ENCODE peak calls at places on chromosome 6, in five cellular contexts. A is CD4-positive, alpha-beta T cell; V is fibroblast of the aortic adventitia; N is epithelial cell of esophagus; E is A549. B is an unnamed sample.

GRCh38 chr6:113495521-113495920 is 361.6 kb upstream of the MARCKS start:
- DNase-seq in A (no peak), V (peak), N (peak), E (no peak), B (no peak)

GRCh38 chr6:34301408-34301807 is 52.6 kb upstream of the SMIM29 start:
- DNase-seq in A (no peak), V (peak), N (no peak), E (no peak), B (no peak)

GRCh38 chr6:130473886-130474285 is 108.1 kb downstream of the TMEM200A start:
- DNase-seq in A (no peak), V (peak), N (peak), E (no peak), B (no peak)

GRCh38 chr6:111576302-111576701 is 29.4 kb downstream of the TRAF3IP2 start:
- DNase-seq in A (no peak), V (no peak), N (no peak), E (no peak), B (no peak)

GRCh38 chr6:53770690-53771320 is 24.0 kb upstream of the LRRC1 start:
- DNase-seq in A (no peak), V (peak), N (peak), E (no peak), B (no peak)

GRCh38 chr6:57068066-57068465 is 21.6 kb downstream of the KIAA1586 start:
- DNase-seq in A (no peak), V (peak), N (no peak), E (no peak), B (no peak)

GRCh38 chr6:154537942-154538341 is 27.5 kb upstream of the CNKSR3 start:
- DNase-seq in A (no peak), V (no peak), N (no peak), E (no peak), B (no peak)

GRCh38 chr6:37618916-37619605 is 78.6 kb downstream of the MDGA1 start:
- DNase-seq in A (no peak), V (no peak), N (no peak), E (no peak), B (no peak)

GRCh38 chr6:32177182-32177787 is 920 bp upstream of the RNF5 start:
- DNase-seq in A (no peak), V (no peak), N (no peak), E (no peak), B (no peak)

GRCh38 chr6:144284753-144285547 is at the start of gene UTRN:
- DNase-seq in A (peak), V (peak), N (peak), E (peak), B (peak)

GRCh38 chr6:45637611-45638257 is 260.0 kb upstream of the SUPT3H start:
- DNase-seq in A (no peak), V (no peak), N (no peak), E (no peak), B (no peak)

GRCh38 chr6:129677634-129678325 is 32.2 kb downstream of the ARHGAP18 start:
- DNase-seq in A (no peak), V (no peak), N (no peak), E (no peak), B (no peak)

GRCh38 chr6:128516514-128516898 is 3.9 kb downstream of the PTPRK start:
- DNase-seq in A (no peak), V (no peak), N (peak), E (no peak), B (no peak)

GRCh38 chr6:79946242-79946641 is 1.1 kb downstream of the ELOVL4 start:
- DNase-seq in A (no peak), V (peak), N (peak), E (peak), B (no peak)

GRCh38 chr6:159899994-159900745 is 9.4 kb downstream of the MAS1 start:
- DNase-seq in A (no peak), V (peak), N (peak), E (peak), B (no peak)

GRCh38 chr6:104014560-104014959 is 845.2 kb downstream of the HACE1 start:
- DNase-seq in A (no peak), V (no peak), N (no peak), E (no peak), B (no peak)

GRCh38 chr6:157229219-157229607 is 94.1 kb downstream of the TMEM242 start:
- DNase-seq in A (no peak), V (no peak), N (no peak), E (no peak), B (no peak)

GRCh38 chr6:105363100-105363754 is 39.7 kb downstream of the PREP start:
- DNase-seq in A (no peak), V (peak), N (peak), E (no peak), B (no peak)

GRCh38 chr6:130825772-130826441 is 1.3 kb upstream of the SMLR1 start:
- DNase-seq in A (no peak), V (no peak), N (no peak), E (no peak), B (no peak)

GRCh38 chr6:109139109-109139508 is 43.8 kb downstream of the CEP57L1 start:
- DNase-seq in A (no peak), V (peak), N (peak), E (no peak), B (no peak)

GRCh38 chr6:154218336-154218735 is 138.3 kb downstream of the IPCEF1 start:
- DNase-seq in A (no peak), V (no peak), N (no peak), E (no peak), B (no peak)

GRCh38 chr6:45830441-45831139 is 185.1 kb downstream of the CLIC5 start:
- DNase-seq in A (no peak), V (no peak), N (peak), E (no peak), B (no peak)

GRCh38 chr6:22008248-22008836 is 288.5 kb downstream of the PRL start:
- DNase-seq in A (no peak), V (no peak), N (peak), E (no peak), B (no peak)

GRCh38 chr6:153170511-153170910 is 39.4 kb upstream of the RGS17 start:
- DNase-seq in A (no peak), V (peak), N (peak), E (peak), B (no peak)

GRCh38 chr6:166619912-166620311 is 7.1 kb downstream of the RPS6KA2 start:
- DNase-seq in A (no peak), V (peak), N (peak), E (no peak), B (no peak)

GRCh38 chr6:16622193-16622592 is 139.1 kb downstream of the ATXN1 start:
- DNase-seq in A (no peak), V (no peak), N (no peak), E (no peak), B (no peak)

GRCh38 chr6:109050012-109050411 is 44.6 kb downstream of the SESN1 start:
- DNase-seq in A (no peak), V (no peak), N (peak), E (no peak), B (no peak)

GRCh38 chr6:95846652-95847051 is 169.1 kb upstream of the FUT9 start:
- DNase-seq in A (no peak), V (no peak), N (no peak), E (no peak), B (no peak)

GRCh38 chr6:82957171-82957894 is 108.3 kb downstream of the UBE3D start:
- DNase-seq in A (no peak), V (no peak), N (no peak), E (no peak), B (no peak)

GRCh38 chr6:16591681-16592549 is 169.3 kb downstream of the ATXN1 start:
- DNase-seq in A (no peak), V (no peak), N (no peak), E (no peak), B (no peak)

GRCh38 chr6:169165561-169166300 is 87.9 kb downstream of the THBS2 start:
- DNase-seq in A (no peak), V (peak), N (no peak), E (no peak), B (no peak)

GRCh38 chr6:54327631-54328030 is 19.4 kb downstream of the TINAG start:
- DNase-seq in A (no peak), V (peak), N (no peak), E (no peak), B (no peak)

GRCh38 chr6:5214570-5215052 is 46.1 kb downstream of the LYRM4 start:
- DNase-seq in A (no peak), V (peak), N (peak), E (no peak), B (peak)

GRCh38 chr6:158818008-158818579 is 1.1 kb downstream of the EZR start:
- DNase-seq in A (peak), V (peak), N (peak), E (peak), B (peak)

GRCh38 chr6:44935693-44936300 is 392.3 kb upstream of the RUNX2 start:
- DNase-seq in A (no peak), V (no peak), N (no peak), E (no peak), B (no peak)

GRCh38 chr6:169702640-169703246 is 817 bp downstream of the C6orf120 start:
- DNase-seq in A (peak), V (no peak), N (peak), E (no peak), B (no peak)

GRCh38 chr6:42344756-42345155 is 107.0 kb downstream of the TRERF1 start:
- DNase-seq in A (no peak), V (no peak), N (no peak), E (no peak), B (no peak)

GRCh38 chr6:37127961-37128862 is 41.7 kb upstream of the PIM1 start:
- DNase-seq in A (no peak), V (peak), N (peak), E (no peak), B (no peak)

DNA sequence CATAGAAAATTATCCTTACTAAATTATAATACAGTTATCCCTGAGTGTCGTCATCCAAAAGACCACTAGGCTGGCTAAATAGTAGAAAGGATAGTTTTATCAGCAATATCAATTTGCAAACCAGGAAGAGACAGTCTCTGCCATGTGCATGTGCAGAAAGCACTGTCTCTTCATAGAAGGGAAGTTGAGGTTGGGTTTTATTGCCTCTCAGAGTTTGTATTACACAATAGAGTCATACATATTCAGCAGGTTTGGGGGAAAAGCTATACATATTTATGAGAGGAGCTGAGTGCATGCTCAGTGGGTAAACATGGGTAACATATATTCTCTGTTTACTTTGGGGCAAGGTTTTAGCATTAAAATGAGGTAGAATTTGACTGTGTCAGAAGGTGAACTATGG is 14.8 kb downstream of the TMEM170B start:
- DNase-seq in A (no peak), V (no peak), N (no peak), E (no peak), B (no peak)
- TF ChIP-seq CTCF in A (no peak), V (no peak), N (no peak), E (no peak), B (no peak)

GRCh38 chr6:147234685-147235084 is 30.5 kb downstream of the STXBP5 start:
- DNase-seq in A (no peak), V (no peak), N (no peak), E (no peak), B (no peak)
- TF ChIP-seq CTCF in A (no peak), V (no peak), N (no peak), E (no peak), B (no peak)

GRCh38 chr6:26345832-26346231 is 19.2 kb upstream of the BTN3A2 start:
- DNase-seq in A (no peak), V (no peak), N (no peak), E (no peak), B (no peak)
- TF ChIP-seq CTCF in A (no peak), V (no peak), N (no peak), E (no peak), B (no peak)

GRCh38 chr6:13827038-13827437 is 12.7 kb upstream of the MCUR1 start:
- DNase-seq in A (no peak), V (no peak), N (no peak), E (no peak), B (no peak)
- TF ChIP-seq CTCF in A (no peak), V (no peak), N (no peak), E (no peak), B (no peak)

GRCh38 chr6:25278914-25279747 is at the start of gene CARMIL1:
- DNase-seq in A (peak), V (peak), N (peak), E (peak), B (peak)
- TF ChIP-seq CTCF in A (peak), V (peak), N (peak), E (peak), B (peak)

GRCh38 chr6:126633362-126633761 is 293.4 kb downstream of the CENPW start:
- DNase-seq in A (no peak), V (peak), N (no peak), E (no peak), B (no peak)

GRCh38 chr6:126625019-126625418 is 285.1 kb downstream of the CENPW start:
- DNase-seq in A (no peak), V (peak), N (peak), E (no peak), B (no peak)

GRCh38 chr6:126632271-126632670 is 292.4 kb downstream of the CENPW start:
- DNase-seq in A (no peak), V (no peak), N (no peak), E (no peak), B (no peak)

GRCh38 chr6:126631343-126631742 is 291.4 kb downstream of the CENPW start:
- DNase-seq in A (no peak), V (peak), N (no peak), E (no peak), B (no peak)

GRCh38 chr6:126628125-126628524 is 288.2 kb downstream of the CENPW start:
- DNase-seq in A (no peak), V (no peak), N (no peak), E (no peak), B (no peak)
- TF ChIP-seq CTCF in A (no peak), V (no peak), N (no peak), E (no peak), B (no peak)

GRCh38 chr6:48476257-48476656 is 365.3 kb upstream of the PTCHD4 start:
- DNase-seq in A (no peak), V (peak), N (peak), E (no peak), B (no peak)
- TF ChIP-seq CTCF in A (no peak), V (peak), N (peak), E (peak), B (no peak)

DNA sequence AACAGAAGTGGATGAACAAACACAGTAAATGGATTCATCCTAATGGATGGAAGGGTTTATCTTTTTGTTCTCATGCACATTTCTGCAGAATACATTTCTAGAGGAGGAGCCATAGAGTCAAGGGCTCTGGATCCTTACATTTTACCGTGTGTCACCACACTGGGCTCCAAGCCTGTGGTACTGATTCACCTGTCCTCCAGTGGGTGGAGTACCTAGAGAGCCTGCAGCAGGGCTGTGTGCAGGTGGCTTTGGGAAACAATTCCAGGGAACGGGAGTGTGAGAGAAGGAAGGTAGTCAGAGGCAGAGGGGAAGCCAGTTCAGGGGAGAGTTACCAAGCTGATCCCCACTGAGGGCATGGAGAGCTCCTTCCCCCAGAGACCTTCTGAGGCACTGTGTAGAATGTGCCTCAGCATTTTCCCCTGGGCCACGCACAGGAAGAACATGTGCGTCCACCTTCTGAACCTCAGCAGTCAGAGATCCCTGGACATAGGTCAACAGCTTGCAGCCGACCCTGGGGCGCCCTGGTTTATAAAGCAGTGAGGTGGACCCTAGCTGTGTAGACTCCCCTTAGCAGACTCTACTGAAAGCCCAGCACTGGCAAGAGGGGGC is 85.3 kb upstream of the SLC22A23 start:
- DNase-seq in A (no peak), V (no peak), N (peak), E (no peak), B (no peak)
- TF ChIP-seq CTCF in A (no peak), V (no peak), N (no peak), E (no peak), B (no peak)

GRCh38 chr6:165441176-165441575 is 131.8 kb upstream of the C6orf118 start:
- DNase-seq in A (no peak), V (no peak), N (no peak), E (no peak), B (no peak)

GRCh38 chr6:165443462-165443861 is 134.1 kb upstream of the C6orf118 start:
- DNase-seq in A (no peak), V (no peak), N (no peak), E (no peak), B (no peak)

GRCh38 chr6:165439928-165440554 is 130.6 kb upstream of the C6orf118 start:
- DNase-seq in A (no peak), V (peak), N (peak), E (peak), B (no peak)
- TF ChIP-seq CTCF in A (peak), V (peak), N (peak), E (peak), B (peak)

GRCh38 chr6:141199074-141199473 is 933.7 kb upstream of the GJE1 start:
- DNase-seq in A (no peak), V (no peak), N (no peak), E (no peak), B (no peak)

DNA sequence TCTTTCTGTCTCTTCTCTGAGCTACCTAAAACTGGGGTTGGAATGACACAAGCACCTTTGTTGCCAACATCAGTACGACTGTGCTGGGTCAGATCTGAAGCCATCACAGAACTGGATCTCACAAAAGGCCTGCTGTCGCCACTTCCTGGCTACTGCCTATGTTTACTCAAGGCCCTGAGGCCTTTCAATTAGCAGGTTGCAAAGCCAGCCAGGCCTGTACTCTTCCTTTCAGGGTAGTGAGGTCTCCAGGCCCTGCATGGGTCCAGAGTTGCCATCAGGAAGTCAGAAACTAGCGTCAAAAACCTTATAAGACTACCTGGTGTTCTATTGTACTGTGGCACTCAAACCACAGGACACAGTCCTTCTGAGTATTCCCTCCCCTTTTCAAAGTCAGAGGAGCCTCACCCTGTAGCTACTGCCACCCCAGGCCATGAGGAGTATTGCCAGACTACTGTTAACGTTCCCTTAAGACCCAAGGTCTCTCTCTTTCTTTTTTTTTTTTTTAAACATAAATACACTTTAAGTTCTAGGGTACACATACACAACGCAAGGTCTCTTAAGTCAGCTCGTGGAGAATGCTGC is 937.4 kb upstream of the GJE1 start:
- DNase-seq in A (no peak), V (no peak), N (peak), E (no peak), B (no peak)
- TF ChIP-seq CTCF in A (no peak), V (no peak), N (no peak), E (no peak), B (no peak)